ENCODE peak calls at places on chromosomes 5 and 9, in seven cellular contexts. Q is NCI-H748 treated with DMSO at 0.1 percent for 48 hours, N is GM06990, Z is fibroblast of villous mesenchyme, P is kidney epithelial cell, Y is GM12892, D is PC-3. C is an unnamed sample.

GRCh38 chr5:126855266-126855665 is 78.3 kb downstream of the LMNB1 start:
- DNase-seq in Q (no peak), N (no peak), Z (peak; percentile 34), P (no peak), Y (no peak), D (no peak), C (no peak)

GRCh38 chr5:97355775-97356174 is 172.7 kb upstream of the RIOK2 start:
- DNase-seq in Q (no peak), N (peak; percentile 63), Z (no peak), P (no peak), Y (peak; percentile 9), D (no peak), C (no peak)

GRCh38 chr5:118956727-118957126 is 31.6 kb downstream of the DTWD2 start:
- DNase-seq in Q (peak; percentile 6), N (no peak), Z (peak; percentile 14), P (no peak), Y (no peak), D (peak; percentile 45), C (no peak)

GRCh38 chr9:108219664-108220063 is 636.1 kb downstream of the ACTL7B start:
- DNase-seq in Q (no peak), N (no peak), Z (no peak), P (no peak), Y (no peak), D (no peak), C (no peak)

GRCh38 chr9:126149661-126150060 is 177.0 kb upstream of the MVB12B start:
- DNase-seq in Q (no peak), N (no peak), Z (no peak), P (no peak), Y (no peak), D (no peak), C (no peak)

GRCh38 chr5:151345808-151346478 is 1.4 kb downstream of the SLC36A2 start:
- DNase-seq in Q (no peak), N (no peak), Z (no peak), P (no peak), Y (no peak), D (peak; percentile 16), C (no peak)

GRCh38 chr9:35844628-35845301 is 15.7 kb downstream of the TMEM8B start:
- DNase-seq in Q (no peak), N (no peak), Z (peak; percentile 80), P (peak; percentile 49), Y (no peak), D (peak; percentile 91), C (no peak)

GRCh38 chr5:89457411-89458329 is 574.7 kb upstream of the MEF2C start:
- DNase-seq in Q (peak; percentile 22), N (no peak), Z (peak; percentile 3), P (peak; percentile 47), Y (no peak), D (peak; percentile 90), C (no peak)

GRCh38 chr5:112800901-112801300 is 60.2 kb upstream of the SRP19 start:
- DNase-seq in Q (no peak), N (no peak), Z (no peak), P (no peak), Y (no peak), D (no peak), C (no peak)

GRCh38 chr5:174910245-174910737 is 185.9 kb downstream of the MSX2 start:
- DNase-seq in Q (peak; percentile 39), N (peak; percentile 31), Z (peak; percentile 32), P (no peak), Y (peak; percentile 44), D (peak; percentile 65), C (peak; percentile 76)

GRCh38 chr5:163612358-163613149 is 107.1 kb downstream of the MAT2B start:
- DNase-seq in Q (no peak), N (no peak), Z (peak; percentile 47), P (no peak), Y (no peak), D (no peak), C (no peak)

GRCh38 chr9:136545065-136545965 is 533 bp downstream of the NOTCH1 start:
- DNase-seq in Q (no peak), N (peak; percentile 75), Z (peak; percentile 27), P (no peak), Y (peak; percentile 66), D (no peak), C (no peak)

GRCh38 chr5:431001-431710 is 11.8 kb upstream of the EXOC3 start:
- DNase-seq in Q (peak; percentile 45), N (peak; percentile 58), Z (peak; percentile 44), P (no peak), Y (peak; percentile 82), D (peak; percentile 62), C (peak; percentile 66)

GRCh38 chr9:128101690-128102089 is 25.8 kb downstream of the PTGES2 start:
- DNase-seq in Q (no peak), N (no peak), Z (no peak), P (no peak), Y (no peak), D (no peak), C (no peak)

C was measured in sciatic nerve.